ENCODE peak calls at places on chromosomes 11 and 22, in five cellular contexts. U, Q, E, O and D are unnamed samples. For H3K9me3, the result is how much of the 10 kb centered on the place peaks cover.

GRCh38 chr11:57249384-57250319 is 12.6 kb upstream of the APLNR start:
- DNase-seq in U (peak), Q (peak), E (peak), O (peak), D (peak)

GRCh38 chr22:33781396-33781795 is 138.9 kb downstream of the LARGE1 start:
- DNase-seq in U (no peak), Q (no peak), E (no peak), O (no peak), D (peak)

GRCh38 chr22:17164392-17165024 is 5.4 kb upstream of the HDHD5 start:
- DNase-seq in U (no peak), Q (no peak), E (no peak), O (no peak), D (no peak)

GRCh38 chr11:105142167-105142566 is 2.6 kb upstream of the CARD18 start:
- DNase-seq in U (no peak), Q (no peak), E (no peak), O (no peak), D (no peak)

GRCh38 chr11:73201888-73202810 is 15.9 kb upstream of the P2RY2 start:
- DNase-seq in U (no peak), Q (no peak), E (no peak), O (no peak), D (no peak)

GRCh38 chr22:41857160-41857859 is 24.4 kb downstream of the SREBF2 start:
- DNase-seq in U (no peak), Q (peak), E (peak), O (no peak), D (no peak)

GRCh38 chr11:15055620-15056356 is 17.6 kb upstream of the CALCB start:
- DNase-seq in U (no peak), Q (no peak), E (no peak), O (no peak), D (no peak)

GRCh38 chr11:60084866-60085265 is 3.6 kb upstream of the MS4A2 start:
- DNase-seq in U (no peak), Q (no peak), E (no peak), O (no peak), D (no peak)

GRCh38 chr11:94175545-94175944 is 46.9 kb downstream of the PANX1 start:
- DNase-seq in U (no peak), Q (no peak), E (peak), O (no peak), D (no peak)

GRCh38 chr22:18130699-18131429 is 19.1 kb upstream of the USP18 start:
- DNase-seq in U (no peak), Q (no peak), E (no peak), O (peak), D (no peak)

GRCh38 chr11:82547163-82547560 is 186.5 kb downstream of the FAM181B start:
- DNase-seq in U (no peak), Q (no peak), E (no peak), O (no peak), D (no peak)

GRCh38 chr11:95516786-95517185 is 272.8 kb downstream of the FAM76B start:
- DNase-seq in U (no peak), Q (no peak), E (no peak), O (no peak), D (peak)

GRCh38 chr22:49727881-49728563 is 99.7 kb downstream of the BRD1 start:
- DNase-seq in U (no peak), Q (no peak), E (no peak), O (no peak), D (no peak)
- H3K9me3 ChIP-seq in U (under half), Q (under half), E (under half), O (under half), D (under half)

GRCh38 chr22:47396105-47396504 is 633.7 kb downstream of the TBC1D22A start:
- DNase-seq in U (no peak), Q (no peak), E (no peak), O (no peak), D (no peak)
- H3K9me3 ChIP-seq in U (under half), Q (under half), E (under half), O (under half), D (under half)

GRCh38 chr11:115524572-115524971 is 20.4 kb upstream of the CADM1 start:
- DNase-seq in U (no peak), Q (no peak), E (no peak), O (no peak), D (no peak)

GRCh38 chr11:115525600-115526006 is 21.4 kb upstream of the CADM1 start:
- DNase-seq in U (no peak), Q (no peak), E (no peak), O (no peak), D (no peak)

GRCh38 chr11:115528217-115528616 is 24.0 kb upstream of the CADM1 start:
- DNase-seq in U (no peak), Q (no peak), E (no peak), O (no peak), D (no peak)

GRCh38 chr11:115530752-115531151 is 26.5 kb upstream of the CADM1 start:
- DNase-seq in U (no peak), Q (peak), E (no peak), O (no peak), D (no peak)

DNA sequence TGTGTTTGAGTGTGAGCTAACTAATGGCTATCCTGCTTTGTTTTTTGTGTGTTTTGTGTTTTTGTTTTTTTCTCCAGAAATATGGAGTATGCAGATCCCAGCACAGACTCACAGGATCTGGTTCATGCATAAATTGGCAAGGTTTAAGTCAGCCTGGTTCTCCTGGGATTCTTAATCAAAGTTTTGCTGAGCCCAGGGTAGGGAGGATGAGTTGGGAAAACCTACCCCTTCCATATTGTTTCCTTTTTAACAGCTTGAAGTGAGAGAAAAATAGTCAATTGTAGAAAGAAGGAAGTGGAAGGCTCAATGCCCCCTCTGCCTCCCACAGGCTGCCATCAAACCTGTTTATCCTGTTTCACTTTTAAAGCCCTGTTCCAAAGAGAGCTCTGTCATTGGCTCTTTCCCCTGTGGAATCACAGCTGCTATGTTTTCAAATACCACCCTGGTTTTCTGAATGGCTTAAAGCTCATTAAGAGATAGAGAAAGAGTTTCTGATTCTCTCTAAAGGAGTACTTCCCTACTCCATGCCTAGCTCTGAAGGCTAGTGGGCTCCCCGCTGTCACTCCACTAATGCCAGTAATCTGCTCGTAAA is 23.4 kb upstream of the CADM1 start:
- DNase-seq in U (no peak), Q (no peak), E (no peak), O (no peak), D (no peak)
- H3K9me3 ChIP-seq in U (under half), Q (under half), E (under half), O (under half), D (under half)

GRCh38 chr22:47251911-47252310 is 489.5 kb downstream of the TBC1D22A start:
- DNase-seq in U (no peak), Q (no peak), E (no peak), O (no peak), D (no peak)
- H3K9me3 ChIP-seq in U (under half), Q (under half), E (under half), O (under half), D (under half)

DNA sequence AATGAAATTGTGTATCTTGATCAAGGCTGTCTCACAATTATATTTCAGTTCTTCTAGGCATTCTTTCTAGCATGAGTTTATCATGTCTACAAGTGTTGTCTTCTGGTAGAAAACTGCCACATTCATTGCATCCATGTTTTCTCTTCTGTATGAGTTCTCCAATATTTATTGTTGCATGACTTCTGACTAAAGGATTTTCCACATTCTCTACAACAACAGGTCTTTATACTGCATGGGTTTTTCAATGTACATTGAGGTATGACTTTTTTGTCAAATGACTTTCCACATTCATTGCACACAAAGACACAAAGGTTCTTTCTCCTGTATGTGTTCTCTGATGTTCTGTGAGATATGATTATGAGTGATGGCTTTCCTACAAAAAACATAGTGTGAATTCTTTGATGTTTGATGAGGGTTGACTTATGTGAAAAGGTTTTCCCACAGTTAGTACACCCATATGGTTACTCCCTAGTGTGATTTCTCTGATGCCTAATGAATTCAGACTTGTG is 890.6 kb upstream of the CNTN5 start:
- DNase-seq in U (no peak), Q (no peak), E (no peak), O (no peak), D (no peak)
- H3K9me3 ChIP-seq in U (under half), Q (under half), E (under half), O (under half), D (under half)